ENCODE peak calls at places on chromosomes 13 and 19, in seven cellular contexts. U is kidney, Q is AG04449, K is astrocyte of the spinal cord, B is WTC11, N is upper lobe of right lung, R is Calu3. F is an unnamed sample.

GRCh38 chr13:52345048-52345447 is 60.9 kb downstream of the THSD1 start:
- DNase-seq in U (no peak), Q (no peak), K (peak; percentile 61), B (no peak), N (no peak), R (no peak), F (no peak)

GRCh38 chr13:67619987-67620386 is 389.9 kb upstream of the PCDH9 start:
- DNase-seq in U (no peak), Q (no peak), K (peak; percentile 83), B (no peak), N (no peak), R (no peak), F (no peak)

GRCh38 chr13:40622761-40623160 is 43.7 kb downstream of the FOXO1 start:
- DNase-seq in U (no peak), Q (no peak), K (no peak), B (no peak), N (no peak), R (no peak), F (no peak)

GRCh38 chr13:35957174-35957867 is 173.9 kb downstream of the DCLK1 start:
- DNase-seq in U (no peak), Q (no peak), K (no peak), B (no peak), N (no peak), R (no peak), F (no peak)

GRCh38 chr13:33349314-33349995 is 63.9 kb upstream of the STARD13 start:
- DNase-seq in U (peak; percentile 87), Q (no peak), K (no peak), B (peak; percentile 19), N (no peak), R (peak; percentile 18), F (no peak)

GRCh38 chr19:30504272-30504671 is 132.1 kb downstream of the ZNF536 start:
- DNase-seq in U (no peak), Q (no peak), K (no peak), B (no peak), N (no peak), R (no peak), F (no peak)

GRCh38 chr19:18906605-18907519 is 10.9 kb upstream of the CERS1 start:
- DNase-seq in U (no peak), Q (no peak), K (no peak), B (no peak), N (peak; percentile 60), R (no peak), F (no peak)

GRCh38 chr13:19622189-19622588 is 11.3 kb upstream of the MPHOSPH8 start:
- DNase-seq in U (no peak), Q (no peak), K (no peak), B (no peak), N (no peak), R (no peak), F (no peak)

GRCh38 chr13:48110132-48110868 is 15.4 kb upstream of the MED4 start:
- DNase-seq in U (no peak), Q (no peak), K (peak; percentile 32), B (no peak), N (no peak), R (no peak), F (no peak)

GRCh38 chr19:44745386-44745831 is 3.1 kb upstream of the BCL3 start:
- DNase-seq in U (peak; percentile 94), Q (no peak), K (peak; percentile 73), B (peak; percentile 41), N (peak; percentile 77), R (peak; percentile 52), F (no peak)

GRCh38 chr13:30463820-30464495 is 1.8 kb downstream of the HMGB1 start:
- DNase-seq in U (peak; percentile 87), Q (no peak), K (peak; percentile 68), B (no peak), N (peak; percentile 85), R (no peak), F (peak; percentile 57)

GRCh38 chr19:38263696-38264485 is 482 bp upstream of the SPINT2 start:
- DNase-seq in U (peak; percentile 96), Q (no peak), K (peak; percentile 41), B (peak; percentile 97), N (peak; percentile 96), R (peak; percentile 100), F (peak; percentile 80)

GRCh38 chr13:78658630-78659449 is at the start of gene OBI1:
- DNase-seq in U (peak; percentile 96), Q (peak; percentile 40), K (peak; percentile 92), B (peak; percentile 77), N (peak; percentile 95), R (peak; percentile 74), F (peak; percentile 90)

GRCh38 chr19:11261902-11262839 is at the start of gene DOCK6:
- DNase-seq in U (peak; percentile 78), Q (no peak), K (no peak), B (peak; percentile 60), N (peak; percentile 76), R (peak; percentile 49), F (peak; percentile 79)

GRCh38 chr13:91722267-91722884 is 324.0 kb downstream of the GPC5 start:
- DNase-seq in U (no peak), Q (no peak), K (peak; percentile 49), B (no peak), N (no peak), R (no peak), F (peak; percentile 15)

GRCh38 chr19:52234406-52234805 is 35.0 kb upstream of the ZNF766 start:
- DNase-seq in U (no peak), Q (no peak), K (no peak), B (no peak), N (no peak), R (no peak), F (no peak)

GRCh38 chr13:111367340-111367739 is 46.9 kb downstream of the TEX29 start:
- DNase-seq in U (no peak), Q (no peak), K (no peak), B (no peak), N (no peak), R (no peak), F (no peak)

GRCh38 chr19:15836595-15837398 is 21.3 kb upstream of the OR10H1 start:
- DNase-seq in U (peak; percentile 98), Q (peak; percentile 61), K (peak; percentile 91), B (peak; percentile 89), N (peak; percentile 97), R (peak; percentile 90), F (peak; percentile 94)

GRCh38 chr13:98224557-98224956 is 47.5 kb upstream of the RNF113B start:
- DNase-seq in U (no peak), Q (no peak), K (no peak), B (no peak), N (no peak), R (no peak), F (no peak)

GRCh38 chr19:4172861-4173473 is 9.4 kb downstream of the SIRT6 start:
- DNase-seq in U (peak; percentile 85), Q (no peak), K (peak; percentile 24), B (peak; percentile 89), N (peak; percentile 82), R (peak; percentile 71), F (peak; percentile 58)

GRCh38 chr19:768424-768823 is 17.5 kb downstream of the MISP start:
- DNase-seq in U (no peak), Q (peak; percentile 45), K (peak; percentile 89), B (no peak), N (no peak), R (no peak), F (no peak)

GRCh38 chr19:772043-772442 is 21.1 kb downstream of the MISP start:
- DNase-seq in U (no peak), Q (no peak), K (no peak), B (no peak), N (no peak), R (no peak), F (no peak)

GRCh38 chr19:769610-770009 is 18.7 kb downstream of the MISP start:
- DNase-seq in U (no peak), Q (no peak), K (no peak), B (no peak), N (no peak), R (no peak), F (no peak)

GRCh38 chr19:772730-773436 is 22.0 kb downstream of the MISP start:
- DNase-seq in U (peak; percentile 79), Q (no peak), K (no peak), B (peak; percentile 64), N (no peak), R (no peak), F (no peak)

DNA sequence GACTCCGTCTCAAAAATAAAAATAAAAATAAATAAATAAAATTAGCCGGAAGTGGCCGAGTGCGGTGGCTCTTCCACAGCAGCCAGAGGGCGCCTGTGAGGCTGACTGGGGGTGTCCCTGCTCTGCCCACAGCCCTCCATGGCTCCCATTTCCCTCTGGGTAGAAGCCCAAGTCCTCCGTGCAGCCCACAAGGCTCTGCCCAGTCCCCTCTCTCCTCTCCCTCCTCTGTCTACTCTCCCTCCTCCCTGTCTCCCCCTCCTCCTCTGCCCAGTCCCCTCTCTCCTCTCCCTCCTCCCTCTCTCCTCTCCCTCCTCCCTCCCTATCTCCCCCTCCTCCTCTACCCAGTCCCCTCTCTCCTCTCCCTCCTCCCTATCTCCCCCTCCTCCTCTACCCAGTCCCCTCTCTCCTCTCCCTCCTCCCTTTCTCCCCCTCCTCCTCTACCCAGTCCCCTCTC is 20.4 kb downstream of the MISP start:
- DNase-seq in U (peak; percentile 78), Q (no peak), K (peak; percentile 35), B (no peak), N (no peak), R (peak; percentile 46), F (peak; percentile 78)
- TF ChIP-seq CTCF in U (peak; percentile 27), Q (peak; percentile 52), K (peak; percentile 71), B (no peak), N (peak; percentile 62), R (no peak), F (peak; percentile 36)

DNA sequence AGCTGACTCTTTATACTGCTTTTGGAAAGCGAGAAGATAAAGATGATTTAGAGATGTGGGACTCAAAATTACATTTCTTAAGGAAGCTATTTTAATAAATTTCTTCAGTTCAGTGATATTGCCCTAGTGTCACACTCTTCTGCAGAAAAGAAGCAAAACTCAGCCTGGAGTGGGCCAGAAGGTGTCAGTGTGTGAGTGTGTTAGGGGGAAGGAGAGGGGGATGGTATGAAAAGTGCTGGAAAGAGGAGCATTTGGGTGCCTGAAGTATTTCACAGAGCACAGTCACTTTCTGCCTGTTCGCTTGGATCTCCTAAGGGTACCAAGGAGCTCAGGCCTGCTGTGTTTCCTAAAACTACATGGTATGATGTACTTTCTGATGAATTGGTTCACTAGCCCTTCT is 84.5 kb upstream of the FRY start:
- DNase-seq in U (no peak), Q (no peak), K (no peak), B (no peak), N (no peak), R (no peak), F (no peak)
- TF ChIP-seq CTCF in U (peak; percentile 40), Q (no peak), K (no peak), B (no peak), N (no peak), R (no peak), F (no peak)

DNA sequence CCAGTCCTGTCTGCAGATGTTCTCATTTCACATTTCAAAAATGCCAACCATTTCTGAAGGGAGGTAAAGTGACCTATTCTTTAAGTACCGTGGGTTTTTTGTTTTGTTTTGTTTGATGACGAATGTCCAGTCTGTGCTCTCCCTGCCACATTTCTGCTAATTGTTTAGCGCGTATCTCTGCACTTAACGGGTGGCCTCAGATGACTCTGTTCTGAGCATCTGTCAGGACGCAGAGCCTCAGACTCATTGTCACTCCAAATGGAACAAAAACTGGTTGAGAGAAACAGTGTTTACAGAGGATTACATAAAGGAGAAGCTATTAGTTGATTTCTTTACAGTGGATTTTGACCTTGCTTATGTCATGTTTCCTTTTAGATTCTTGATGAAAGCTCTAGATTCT is 23.7 kb downstream of the TPP2 start:
- DNase-seq in U (no peak), Q (no peak), K (no peak), B (no peak), N (no peak), R (no peak), F (no peak)
- TF ChIP-seq CTCF in U (no peak), Q (no peak), K (no peak), B (no peak), N (no peak), R (no peak), F (no peak)

GRCh38 chr13:72696590-72696989 is 30.8 kb downstream of the MZT1 start:
- DNase-seq in U (no peak), Q (no peak), K (peak; percentile 43), B (no peak), N (no peak), R (no peak), F (no peak)
- TF ChIP-seq CTCF in U (peak; percentile 38), Q (no peak), K (peak; percentile 17), B (no peak), N (peak; percentile 37), R (no peak), F (no peak)